ENCODE peak calls at places on chromosomes 3 and 15, in nine cellular contexts. G, J, P, Q, Y, X, Z, N and F are unnamed samples.

GRCh38 chr3:8451696-8452095 is 49.9 kb upstream of the LMCD1 start:
- DNase-seq in G (no peak), J (no peak), P (no peak), Q (peak; percentile 87), Y (no peak), X (no peak), Z (peak; percentile 45), N (no peak), F (no peak)

GRCh38 chr15:92869977-92870644 is 30.0 kb upstream of the CHD2 start:
- DNase-seq in G (no peak), J (no peak), P (no peak), Q (no peak), Y (no peak), X (no peak), Z (no peak), N (no peak), F (no peak)

GRCh38 chr15:58770519-58770856 is 614 bp upstream of the MINDY2 start:
- DNase-seq in G (no peak), J (peak; percentile 66), P (peak; percentile 84), Q (peak; percentile 85), Y (no peak), X (no peak), Z (peak; percentile 86), N (peak; percentile 16), F (no peak)

GRCh38 chr3:141278196-141279073 is 46.8 kb downstream of the PXYLP1 start:
- DNase-seq in G (no peak), J (no peak), P (peak; percentile 25), Q (peak; percentile 23), Y (no peak), X (no peak), Z (peak; percentile 36), N (no peak), F (no peak)

GRCh38 chr3:169861871-169862270 is 7.9 kb downstream of the LRRC31 start:
- DNase-seq in G (peak; percentile 27), J (no peak), P (no peak), Q (no peak), Y (no peak), X (no peak), Z (no peak), N (no peak), F (peak; percentile 18)

GRCh38 chr3:182793663-182794454 is 555 bp downstream of the ATP11B start:
- DNase-seq in G (peak; percentile 15), J (peak; percentile 68), P (peak; percentile 40), Q (peak; percentile 20), Y (peak; percentile 84), X (peak; percentile 38), Z (peak; percentile 39), N (peak; percentile 56), F (no peak)

GRCh38 chr3:9183011-9183410 is 66.4 kb downstream of the SRGAP3 start:
- DNase-seq in G (no peak), J (no peak), P (no peak), Q (no peak), Y (no peak), X (no peak), Z (no peak), N (no peak), F (no peak)

GRCh38 chr3:6062226-6063187 is 798.4 kb upstream of the GRM7 start:
- DNase-seq in G (peak; percentile 33), J (no peak), P (no peak), Q (no peak), Y (no peak), X (no peak), Z (no peak), N (no peak), F (no peak)

GRCh38 chr3:158918008-158918407 is 116.2 kb downstream of the MFSD1 start:
- DNase-seq in G (peak; percentile 54), J (peak; percentile 64), P (peak; percentile 14), Q (peak; percentile 82), Y (no peak), X (no peak), Z (peak; percentile 67), N (peak; percentile 24), F (peak; percentile 42)

GRCh38 chr3:97763586-97764148 is 891 bp upstream of the ARL6 start:
- DNase-seq in G (no peak), J (peak; percentile 0), P (no peak), Q (no peak), Y (no peak), X (no peak), Z (no peak), N (no peak), F (peak; percentile 8)

GRCh38 chr3:181103605-181104004 is 114.1 kb upstream of the DNAJC19 start:
- DNase-seq in G (peak; percentile 70), J (peak; percentile 41), P (peak; percentile 0), Q (no peak), Y (no peak), X (no peak), Z (peak; percentile 1), N (no peak), F (peak; percentile 58)

GRCh38 chr3:134627831-134628230 is 23.0 kb downstream of the KY start:
- DNase-seq in G (no peak), J (no peak), P (no peak), Q (no peak), Y (no peak), X (no peak), Z (peak; percentile 23), N (no peak), F (no peak)

GRCh38 chr3:32816439-32817194 is 1.2 kb upstream of the TRIM71 start:
- DNase-seq in G (peak; percentile 85), J (no peak), P (peak; percentile 18), Q (no peak), Y (peak; percentile 79), X (no peak), Z (peak; percentile 10), N (no peak), F (peak; percentile 96)

GRCh38 chr3:14861451-14862302 is 42.9 kb downstream of the FGD5 start:
- DNase-seq in G (no peak), J (no peak), P (no peak), Q (no peak), Y (peak; percentile 70), X (no peak), Z (no peak), N (no peak), F (no peak)

GRCh38 chr3:128709506-128710210 is 16.3 kb upstream of the RAB7A start:
- DNase-seq in G (no peak), J (no peak), P (no peak), Q (no peak), Y (no peak), X (no peak), Z (no peak), N (no peak), F (peak; percentile 66)

GRCh38 chr15:96324192-96324895 is 6.2 kb upstream of the NR2F2 start:
- DNase-seq in G (no peak), J (no peak), P (peak; percentile 65), Q (peak; percentile 28), Y (peak; percentile 78), X (no peak), Z (peak; percentile 18), N (no peak), F (no peak)

GRCh38 chr3:89145995-89146394 is 38.6 kb downstream of the EPHA3 start:
- DNase-seq in G (no peak), J (no peak), P (peak; percentile 92), Q (peak; percentile 97), Y (no peak), X (no peak), Z (peak; percentile 81), N (no peak), F (no peak)
- H3K4me3 ChIP-seq in G (no peak overlapping the region), J (no peak overlapping the region), P (no peak overlapping the region), Q (no peak overlapping the region), Y (no peak overlapping the region), X (no peak overlapping the region), Z (no peak overlapping the region), N (no peak overlapping the region), F (no peak overlapping the region)

GRCh38 chr3:142318331-142318730 is 92.9 kb upstream of the GK5 start:
- DNase-seq in G (no peak), J (no peak), P (no peak), Q (peak; percentile 5), Y (no peak), X (no peak), Z (peak; percentile 8), N (no peak), F (no peak)
- H3K4me3 ChIP-seq in G (no peak overlapping the region), J (no peak overlapping the region), P (no peak overlapping the region), Q (no peak overlapping the region), Y (no peak overlapping the region), X (no peak overlapping the region), Z (no peak overlapping the region), N (no peak overlapping the region), F (no peak overlapping the region)

GRCh38 chr15:31517711-31518110 is 191.1 kb downstream of the KLF13 start:
- DNase-seq in G (no peak), J (no peak), P (no peak), Q (no peak), Y (no peak), X (no peak), Z (no peak), N (no peak), F (no peak)

GRCh38 chr15:31511707-31512310 is 185.2 kb downstream of the KLF13 start:
- DNase-seq in G (no peak), J (peak; percentile 80), P (no peak), Q (no peak), Y (no peak), X (no peak), Z (no peak), N (no peak), F (no peak)

GRCh38 chr15:31513178-31513577 is 186.5 kb downstream of the KLF13 start:
- DNase-seq in G (no peak), J (no peak), P (no peak), Q (no peak), Y (no peak), X (no peak), Z (no peak), N (no peak), F (no peak)

GRCh38 chr15:31516874-31517273 is 190.2 kb downstream of the KLF13 start:
- DNase-seq in G (no peak), J (no peak), P (no peak), Q (no peak), Y (no peak), X (no peak), Z (no peak), N (no peak), F (no peak)

DNA sequence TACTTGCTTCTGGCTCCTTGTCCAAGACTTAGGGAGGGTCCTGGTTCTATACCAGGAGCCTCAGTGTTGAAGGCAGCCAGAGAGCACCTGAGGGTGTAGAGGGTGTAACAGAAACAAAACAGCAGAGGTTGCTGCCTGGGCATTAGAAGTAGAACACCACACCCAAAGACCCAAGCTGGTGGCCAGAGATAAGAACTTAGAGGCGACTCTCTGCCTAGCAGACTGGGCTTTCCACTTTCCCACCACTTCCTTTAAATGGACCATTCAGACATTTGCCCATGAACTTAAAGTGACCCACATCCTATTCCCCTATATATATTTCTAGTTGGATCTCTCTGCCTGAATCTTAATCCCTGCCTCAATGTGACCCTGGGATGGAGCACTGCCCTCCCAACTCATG is 189.8 kb downstream of the KLF13 start:
- DNase-seq in G (no peak), J (no peak), P (no peak), Q (no peak), Y (no peak), X (no peak), Z (no peak), N (no peak), F (no peak)
- H3K4me3 ChIP-seq in G (no peak overlapping the region), J (no peak overlapping the region), P (no peak overlapping the region), Q (no peak overlapping the region), Y (no peak overlapping the region), X (no peak overlapping the region), Z (no peak overlapping the region), N (no peak overlapping the region), F (no peak overlapping the region)

DNA sequence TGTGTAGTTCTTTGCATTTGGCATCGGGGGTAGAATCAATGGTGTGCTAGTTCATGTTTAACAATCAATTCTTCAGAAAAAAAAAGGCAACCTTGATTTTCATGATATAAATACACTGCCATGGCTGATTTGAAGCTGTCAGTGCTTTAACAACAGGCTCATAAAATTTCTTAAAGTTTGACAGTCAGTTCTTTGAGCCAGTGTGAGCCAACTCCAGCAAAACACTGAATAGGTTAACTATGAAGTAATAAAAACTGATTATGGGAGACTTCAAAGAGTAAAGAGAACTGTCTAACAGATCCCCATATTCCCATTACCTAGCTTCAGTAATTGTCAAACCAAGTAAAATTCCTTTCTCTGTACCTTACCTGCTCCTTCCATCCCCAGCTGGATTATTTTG is 241.7 kb upstream of the SUCLG2 start:
- DNase-seq in G (no peak), J (no peak), P (no peak), Q (no peak), Y (no peak), X (no peak), Z (no peak), N (no peak), F (no peak)
- H3K4me3 ChIP-seq in G (no peak overlapping the region), J (no peak overlapping the region), P (no peak overlapping the region), Q (no peak overlapping the region), Y (no peak overlapping the region), X (no peak overlapping the region), Z (no peak overlapping the region), N (no peak overlapping the region), F (no peak overlapping the region)